ENCODE peak calls at places on chromosomes 1 and 21, in four cellular contexts. One of them, this sample, is unnamed.

GRCh38 chr1:216020743-216021345 is 402.4 kb downstream of the USH2A start:
- DNase-seq in aorta: no peak
- DNase-seq in CD8-positive, alpha-beta T cell: no peak
- DNase-seq in IMR-90: no peak
- DNase-seq in this sample: no peak

GRCh38 chr1:20271498-20272400 is 18.9 kb upstream of the VWA5B1 start:
- DNase-seq in CD8-positive, alpha-beta T cell: no peak
- DNase-seq in aorta: no peak
- DNase-seq in IMR-90: no peak
- DNase-seq in this sample: no peak

GRCh38 chr1:154608522-154609294 is 722 bp upstream of the ADAR start:
- DNase-seq in CD8-positive, alpha-beta T cell: peak
- DNase-seq in aorta: peak
- DNase-seq in IMR-90: peak
- DNase-seq in this sample: peak

GRCh38 chr1:183689770-183690204 is 36.7 kb upstream of the APOBEC4 start:
- DNase-seq in IMR-90: no peak
- DNase-seq in aorta: no peak
- DNase-seq in CD8-positive, alpha-beta T cell: no peak
- DNase-seq in this sample: no peak

GRCh38 chr1:69305621-69306020 is 262.1 kb upstream of the LRRC7 start:
- DNase-seq in CD8-positive, alpha-beta T cell: no peak
- DNase-seq in aorta: no peak
- DNase-seq in IMR-90: no peak
- DNase-seq in this sample: no peak

GRCh38 chr1:150842343-150842742 is 34.1 kb downstream of the ARNT start:
- DNase-seq in IMR-90: no peak
- DNase-seq in CD8-positive, alpha-beta T cell: no peak
- DNase-seq in aorta: no peak
- DNase-seq in this sample: no peak

GRCh38 chr1:212515329-212515760 is 82.6 kb downstream of the NENF start:
- DNase-seq in aorta: no peak
- DNase-seq in CD8-positive, alpha-beta T cell: no peak
- DNase-seq in IMR-90: no peak
- DNase-seq in this sample: no peak

GRCh38 chr1:212754193-212754592 is 37.4 kb downstream of the NSL1 start:
- DNase-seq in IMR-90: no peak
- DNase-seq in CD8-positive, alpha-beta T cell: no peak
- DNase-seq in aorta: no peak
- DNase-seq in this sample: no peak

GRCh38 chr1:93692983-93693591 is 11.4 kb upstream of the BCAR3 start:
- DNase-seq in aorta: peak
- DNase-seq in IMR-90: peak
- DNase-seq in CD8-positive, alpha-beta T cell: no peak
- DNase-seq in this sample: no peak

GRCh38 chr1:42165511-42166210 is 1.1 kb upstream of the GUCA2A start:
- DNase-seq in IMR-90: peak
- DNase-seq in aorta: peak
- DNase-seq in CD8-positive, alpha-beta T cell: no peak
- DNase-seq in this sample: peak

GRCh38 chr21:45940621-45941337 is 40.8 kb upstream of the COL6A1 start:
- DNase-seq in CD8-positive, alpha-beta T cell: no peak
- DNase-seq in IMR-90: no peak
- DNase-seq in aorta: no peak
- DNase-seq in this sample: no peak

GRCh38 chr1:54237656-54238055 is 37.7 kb downstream of the MRPL37 start:
- DNase-seq in CD8-positive, alpha-beta T cell: no peak
- DNase-seq in IMR-90: no peak
- DNase-seq in aorta: no peak
- DNase-seq in this sample: no peak

GRCh38 chr1:37325509-37326437 is 148.6 kb upstream of the ZC3H12A start:
- DNase-seq in IMR-90: no peak
- DNase-seq in CD8-positive, alpha-beta T cell: no peak
- DNase-seq in aorta: no peak
- DNase-seq in this sample: no peak

GRCh38 chr1:58035523-58035922 is 511.0 kb downstream of the OMA1 start:
- DNase-seq in CD8-positive, alpha-beta T cell: no peak
- DNase-seq in IMR-90: no peak
- DNase-seq in aorta: no peak
- DNase-seq in this sample: no peak

GRCh38 chr1:231949277-231950122 is 322.9 kb downstream of the DISC1 start:
- DNase-seq in CD8-positive, alpha-beta T cell: no peak
- DNase-seq in aorta: peak
- DNase-seq in IMR-90: no peak
- DNase-seq in this sample: no peak

GRCh38 chr1:183674339-183674738 is 21.2 kb upstream of the APOBEC4 start:
- DNase-seq in IMR-90: peak
- DNase-seq in aorta: no peak
- DNase-seq in CD8-positive, alpha-beta T cell: no peak
- DNase-seq in this sample: no peak

GRCh38 chr1:225998560-225999226 is 450 bp downstream of the SDE2 start:
- DNase-seq in aorta: no peak
- DNase-seq in IMR-90: peak
- DNase-seq in CD8-positive, alpha-beta T cell: no peak
- DNase-seq in this sample: no peak

GRCh38 chr1:110089561-110090275 is 19.2 kb upstream of the ALX3 start:
- DNase-seq in CD8-positive, alpha-beta T cell: no peak
- DNase-seq in IMR-90: no peak
- DNase-seq in aorta: no peak
- DNase-seq in this sample: no peak

GRCh38 chr21:17805966-17806365 is 13.2 kb downstream of the C21orf91 start:
- DNase-seq in IMR-90: no peak
- DNase-seq in aorta: no peak
- DNase-seq in CD8-positive, alpha-beta T cell: no peak
- DNase-seq in this sample: no peak

GRCh38 chr1:160439718-160440117 is 39.4 kb downstream of the VANGL2 start:
- DNase-seq in CD8-positive, alpha-beta T cell: no peak
- DNase-seq in aorta: no peak
- DNase-seq in IMR-90: no peak
- DNase-seq in this sample: no peak

GRCh38 chr1:112881742-112882127 is 74.3 kb downstream of the SLC16A1 start:
- DNase-seq in CD8-positive, alpha-beta T cell: no peak
- DNase-seq in aorta: no peak
- DNase-seq in IMR-90: peak
- DNase-seq in this sample: no peak

GRCh38 chr1:162822391-162823200 is 32.1 kb downstream of the HSD17B7 start:
- DNase-seq in IMR-90: no peak
- DNase-seq in CD8-positive, alpha-beta T cell: no peak
- DNase-seq in aorta: peak
- DNase-seq in this sample: no peak

GRCh38 chr1:82329226-82329625 is 528.5 kb downstream of the ADGRL2 start:
- DNase-seq in CD8-positive, alpha-beta T cell: no peak
- DNase-seq in IMR-90: no peak
- DNase-seq in aorta: no peak
- DNase-seq in this sample: no peak

GRCh38 chr1:38026592-38027200 is 14.2 kb downstream of the UTP11 start:
- DNase-seq in aorta: no peak
- DNase-seq in CD8-positive, alpha-beta T cell: no peak
- DNase-seq in IMR-90: peak
- DNase-seq in this sample: peak

GRCh38 chr1:76830373-76830772 is 36.9 kb upstream of the ST6GALNAC5 start:
- DNase-seq in CD8-positive, alpha-beta T cell: no peak
- DNase-seq in IMR-90: no peak
- DNase-seq in aorta: no peak
- DNase-seq in this sample: no peak

GRCh38 chr1:59678809-59679228 is 135.9 kb upstream of the HOOK1 start:
- DNase-seq in aorta: no peak
- DNase-seq in IMR-90: peak
- DNase-seq in CD8-positive, alpha-beta T cell: no peak
- DNase-seq in this sample: no peak

GRCh38 chr21:27570306-27570868 is 603.5 kb upstream of the ADAMTS5 start:
- DNase-seq in IMR-90: peak
- DNase-seq in aorta: peak
- DNase-seq in CD8-positive, alpha-beta T cell: no peak
- DNase-seq in this sample: peak

GRCh38 chr1:2190491-2190976 is 4.0 kb downstream of the FAAP20 start:
- DNase-seq in IMR-90: no peak
- DNase-seq in aorta: no peak
- DNase-seq in CD8-positive, alpha-beta T cell: no peak
- DNase-seq in this sample: no peak
- H3K4me3 ChIP-seq in IMR-90: peak
- H3K4me3 ChIP-seq in aorta: peak
- H3K4me3 ChIP-seq in CD8-positive, alpha-beta T cell: no peak
- H3K4me3 ChIP-seq in this sample: no peak

GRCh38 chr1:234953655-234954420 is 174.8 kb downstream of the TOMM20 start:
- DNase-seq in aorta: no peak
- DNase-seq in IMR-90: no peak
- DNase-seq in CD8-positive, alpha-beta T cell: no peak
- DNase-seq in this sample: no peak

GRCh38 chr1:234954613-234955012 is 174.0 kb downstream of the TOMM20 start:
- DNase-seq in aorta: no peak
- DNase-seq in IMR-90: no peak
- DNase-seq in CD8-positive, alpha-beta T cell: no peak
- DNase-seq in this sample: no peak

GRCh38 chr1:234956821-234957329 is 171.8 kb downstream of the TOMM20 start:
- DNase-seq in CD8-positive, alpha-beta T cell: no peak
- DNase-seq in IMR-90: no peak
- DNase-seq in aorta: no peak
- DNase-seq in this sample: no peak

GRCh38 chr1:234957330-234958065 is 171.1 kb downstream of the TOMM20 start:
- DNase-seq in aorta: no peak
- DNase-seq in IMR-90: peak
- DNase-seq in CD8-positive, alpha-beta T cell: no peak
- DNase-seq in this sample: no peak

GRCh38 chr1:234955107-234955731 is 173.4 kb downstream of the TOMM20 start:
- DNase-seq in IMR-90: peak
- DNase-seq in CD8-positive, alpha-beta T cell: peak
- DNase-seq in aorta: peak
- DNase-seq in this sample: peak
- H3K4me3 ChIP-seq in IMR-90: no peak
- H3K4me3 ChIP-seq in CD8-positive, alpha-beta T cell: no peak
- H3K4me3 ChIP-seq in aorta: no peak
- H3K4me3 ChIP-seq in this sample: no peak

DNA sequence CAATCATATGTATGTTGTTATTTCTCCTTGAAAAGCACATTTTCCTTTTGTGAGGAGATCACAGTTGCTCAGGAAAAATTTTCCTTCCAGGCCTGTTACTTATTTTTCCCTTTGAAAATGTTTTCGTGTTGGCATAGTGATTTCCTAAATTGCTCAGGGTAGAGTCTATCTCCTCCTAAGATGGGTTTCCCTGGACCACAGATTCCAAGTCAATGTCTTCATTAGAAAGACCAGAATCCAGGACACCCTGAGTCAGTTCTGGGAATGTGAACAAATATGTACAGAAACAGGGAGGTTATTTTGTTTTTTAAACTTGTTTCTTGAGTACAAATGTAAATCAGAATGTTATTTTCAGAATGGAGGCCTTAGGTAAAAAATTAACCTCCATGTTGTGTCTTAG is 94.3 kb upstream of the C1orf105 start:
- DNase-seq in IMR-90: peak
- DNase-seq in CD8-positive, alpha-beta T cell: no peak
- DNase-seq in aorta: no peak
- DNase-seq in this sample: no peak
- H3K4me3 ChIP-seq in IMR-90: no peak
- H3K4me3 ChIP-seq in CD8-positive, alpha-beta T cell: no peak
- H3K4me3 ChIP-seq in aorta: no peak
- H3K4me3 ChIP-seq in this sample: no peak

GRCh38 chr1:169460193-169460833 is 25.4 kb downstream of the SLC19A2 start:
- DNase-seq in aorta: no peak
- DNase-seq in CD8-positive, alpha-beta T cell: no peak
- DNase-seq in IMR-90: peak
- DNase-seq in this sample: no peak
- H3K4me3 ChIP-seq in aorta: no peak
- H3K4me3 ChIP-seq in CD8-positive, alpha-beta T cell: no peak
- H3K4me3 ChIP-seq in IMR-90: peak
- H3K4me3 ChIP-seq in this sample: no peak

DNA sequence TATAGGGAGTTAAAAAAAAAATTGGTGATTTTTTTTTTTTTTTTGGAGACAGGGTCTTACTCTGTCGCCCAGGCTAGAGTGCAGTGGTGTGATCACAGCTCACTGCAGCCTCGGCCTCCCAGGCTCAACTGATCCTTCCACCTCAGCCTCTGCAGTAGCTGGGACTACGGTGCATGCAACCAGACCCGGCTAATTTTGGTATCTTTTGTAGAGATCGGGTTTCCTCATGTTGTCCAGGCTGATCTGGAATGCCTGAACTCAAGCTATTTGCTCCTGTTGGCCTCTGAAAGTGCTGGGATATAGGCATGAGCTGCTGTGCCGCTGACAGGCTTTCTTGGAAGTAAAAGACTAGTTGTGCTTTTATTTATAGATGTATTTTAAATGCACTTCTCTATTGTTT is 3.0 kb downstream of the CDC42 start:
- DNase-seq in CD8-positive, alpha-beta T cell: no peak
- DNase-seq in IMR-90: no peak
- DNase-seq in aorta: no peak
- DNase-seq in this sample: no peak
- H3K4me3 ChIP-seq in CD8-positive, alpha-beta T cell: peak
- H3K4me3 ChIP-seq in IMR-90: no peak
- H3K4me3 ChIP-seq in aorta: no peak
- H3K4me3 ChIP-seq in this sample: no peak

GRCh38 chr1:230170610-230171009 is 103.6 kb downstream of the GALNT2 start:
- DNase-seq in aorta: no peak
- DNase-seq in CD8-positive, alpha-beta T cell: no peak
- DNase-seq in IMR-90: peak
- DNase-seq in this sample: no peak
- H3K4me3 ChIP-seq in aorta: no peak
- H3K4me3 ChIP-seq in CD8-positive, alpha-beta T cell: no peak
- H3K4me3 ChIP-seq in IMR-90: no peak
- H3K4me3 ChIP-seq in this sample: no peak

GRCh38 chr1:85307987-85308836 is 31.8 kb upstream of the BCL10 start:
- DNase-seq in IMR-90: peak
- DNase-seq in CD8-positive, alpha-beta T cell: peak
- DNase-seq in aorta: peak
- DNase-seq in this sample: peak
- H3K4me3 ChIP-seq in IMR-90: no peak
- H3K4me3 ChIP-seq in CD8-positive, alpha-beta T cell: no peak
- H3K4me3 ChIP-seq in aorta: no peak
- H3K4me3 ChIP-seq in this sample: no peak